ENCODE peak calls at places on chromosomes 1 and 21, in six cellular contexts. V is cardiac muscle cell, G is kidney epithelial cell, M is tibial nerve, F is WTC11, A is IMR-90. C is an unnamed sample.

GRCh38 chr1:65791860-65792670 is 630 bp upstream of the PDE4B start:
- DNase-seq in F (peak; percentile 30), G (no peak), M (no peak), A (peak; percentile 24), V (peak; percentile 30), C (peak; percentile 23)

GRCh38 chr21:44924611-44925010 is 3.9 kb upstream of the ITGB2 start:
- DNase-seq in A (no peak), M (no peak), F (no peak), G (no peak), V (no peak), C (no peak)

GRCh38 chr1:116375884-116376733 is 3.1 kb downstream of the ATP1A1 start:
- DNase-seq in A (peak; percentile 68), M (peak; percentile 66), V (peak; percentile 80), F (peak; percentile 49), G (peak; percentile 57), C (no peak)

GRCh38 chr1:29518183-29518835 is 282.0 kb downstream of the PTPRU start:
- DNase-seq in V (no peak), F (peak; percentile 5), M (no peak), G (no peak), A (no peak), C (no peak)

GRCh38 chr1:226002667-226003501 is 3.7 kb upstream of the SDE2 start:
- DNase-seq in M (peak; percentile 44), G (no peak), F (peak; percentile 86), V (peak; percentile 67), A (peak; percentile 6), C (peak; percentile 26)

GRCh38 chr1:2584822-2585317 is 1.7 kb upstream of the PRXL2B start:
- DNase-seq in G (no peak), F (no peak), A (no peak), V (no peak), M (no peak), C (no peak)

GRCh38 chr1:45848097-45848496 is 44.7 kb downstream of the MAST2 start:
- DNase-seq in A (no peak), F (no peak), V (no peak), G (no peak), M (no peak), C (no peak)

GRCh38 chr1:40796939-40797667 is 13.5 kb downstream of the KCNQ4 start:
- DNase-seq in M (no peak), A (no peak), G (no peak), V (no peak), F (no peak), C (no peak)

GRCh38 chr21:45917241-45917640 is 64.3 kb upstream of the COL6A1 start:
- DNase-seq in F (no peak), V (no peak), M (no peak), A (no peak), G (no peak), C (no peak)

GRCh38 chr1:109252167-109252892 is 3.0 kb downstream of the CELSR2 start:
- DNase-seq in V (no peak), A (no peak), M (no peak), F (no peak), G (no peak), C (no peak)

GRCh38 chr1:220113136-220113695 is 19.3 kb downstream of the IARS2 start:
- DNase-seq in A (peak; percentile 20), V (peak; percentile 36), G (no peak), M (no peak), F (no peak), C (no peak)

GRCh38 chr1:155320661-155321576 is at the start of gene RUSC1:
- DNase-seq in M (peak; percentile 72), V (peak; percentile 71), G (no peak), A (peak; percentile 49), F (peak; percentile 90), C (peak; percentile 47)

GRCh38 chr21:37655601-37656300 is 260.5 kb downstream of the KCNJ6 start:
- DNase-seq in M (no peak), F (no peak), G (no peak), A (no peak), V (no peak), C (no peak)

GRCh38 chr1:6397844-6398243 is 4.3 kb upstream of the ACOT7 start:
- DNase-seq in G (no peak), A (no peak), M (no peak), F (no peak), V (no peak), C (no peak)

GRCh38 chr1:6399294-6399693 is 5.7 kb upstream of the ACOT7 start:
- DNase-seq in M (no peak), V (no peak), F (no peak), A (no peak), G (no peak), C (no peak)

GRCh38 chr1:6393400-6394187 is at the start of gene ACOT7:
- DNase-seq in A (peak; percentile 78), F (peak; percentile 89), M (peak; percentile 80), G (peak; percentile 35), V (peak; percentile 93), C (peak; percentile 77)

GRCh38 chr1:6392880-6393399 is 627 bp downstream of the ACOT7 start:
- DNase-seq in F (no peak), G (no peak), V (no peak), M (no peak), A (no peak), C (peak; percentile 26)

DNA sequence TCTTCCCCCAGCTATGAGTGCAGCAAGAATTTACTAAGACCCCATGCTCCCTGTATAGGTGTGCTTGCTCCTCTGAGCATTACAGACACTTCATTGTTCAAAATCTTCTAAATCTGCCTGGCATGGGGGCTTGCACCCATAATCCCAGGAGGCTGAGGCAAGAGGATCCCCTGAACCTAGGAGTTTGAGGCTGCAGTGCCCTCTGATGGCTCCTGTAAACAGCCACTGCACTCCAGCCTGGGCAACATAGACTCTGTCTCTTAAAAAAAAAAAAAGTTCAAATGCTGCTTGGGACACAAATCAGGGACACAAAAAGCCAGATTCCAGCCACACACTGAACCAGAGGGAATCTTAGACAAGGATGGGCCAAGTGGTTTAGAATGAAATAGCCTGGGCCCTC is 3.4 kb upstream of the ACOT7 start:
- DNase-seq in F (no peak), M (no peak), G (no peak), V (no peak), A (no peak), C (no peak)
- TF ChIP-seq CTCF in F (no peak), M (no peak), G (no peak), V (peak; percentile 14), A (peak; percentile 16), C (no peak)

DNA sequence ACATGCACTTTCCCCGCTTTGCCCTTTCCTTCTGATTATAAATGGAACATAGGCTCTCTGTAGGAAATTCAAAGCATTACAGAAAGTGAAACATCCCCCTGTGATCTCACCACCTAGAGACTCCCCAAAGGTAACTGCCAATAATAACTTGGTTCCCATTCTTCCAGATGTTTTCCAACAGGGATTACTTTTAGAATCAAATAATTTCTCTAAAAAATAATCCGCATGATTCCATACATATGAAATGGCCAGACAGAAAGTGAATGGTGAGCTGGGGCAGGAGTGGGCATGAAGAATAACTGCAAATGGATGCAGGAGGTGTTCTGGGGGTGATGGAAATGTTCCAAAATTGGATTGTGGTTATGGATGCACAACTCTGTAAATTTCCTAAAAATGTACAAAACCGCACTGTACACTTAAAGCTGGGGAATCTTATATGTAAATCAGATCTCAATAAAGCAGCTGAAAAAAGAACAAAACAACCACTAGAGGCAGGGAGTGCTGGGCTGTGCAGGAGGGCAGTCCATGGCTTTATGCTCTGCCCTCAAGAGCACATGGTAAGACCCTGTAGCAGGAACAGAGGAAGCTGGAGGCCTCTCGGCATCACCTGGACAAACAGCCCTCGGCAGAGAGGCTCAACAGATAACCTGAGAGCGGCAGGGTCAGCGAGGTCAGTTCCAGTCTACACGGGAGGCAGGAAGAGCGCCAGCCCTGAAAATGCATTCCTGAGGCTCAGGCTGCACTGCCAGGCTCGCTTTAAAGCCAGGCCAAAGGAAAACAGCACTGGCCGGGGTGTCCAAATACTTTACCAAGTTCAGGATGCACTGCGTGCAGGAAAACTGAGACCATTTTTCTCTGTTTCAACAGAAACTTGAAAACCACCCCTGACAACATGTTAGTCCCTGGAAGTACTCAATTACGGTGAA is 39.7 kb downstream of the CAPZB start:
- DNase-seq in G (no peak), F (peak; percentile 42), A (no peak), V (no peak), M (no peak), C (no peak)
- TF ChIP-seq CTCF in G (peak; percentile 52), F (no peak), A (peak; percentile 26), V (peak; percentile 36), M (no peak), C (peak; percentile 54)

GRCh38 chr1:27113861-27114260 is 41.1 kb downstream of the SLC9A1 start:
- DNase-seq in V (no peak), M (no peak), A (no peak), G (no peak), F (no peak), C (no peak)

GRCh38 chr1:27109103-27109822 is 45.7 kb downstream of the SLC9A1 start:
- DNase-seq in A (no peak), M (no peak), V (peak; percentile 29), G (no peak), F (peak; percentile 85), C (no peak)

GRCh38 chr1:27114522-27114921 is 40.4 kb downstream of the SLC9A1 start:
- DNase-seq in F (no peak), V (no peak), M (no peak), G (no peak), A (no peak), C (no peak)

GRCh38 chr1:27108588-27108987 is 46.3 kb downstream of the SLC9A1 start:
- DNase-seq in A (no peak), F (no peak), M (no peak), G (no peak), V (no peak), C (no peak)

GRCh38 chr1:27111771-27112573 is 43.0 kb downstream of the SLC9A1 start:
- DNase-seq in G (peak; percentile 99), F (no peak), V (peak; percentile 100), A (peak; percentile 100), M (peak; percentile 47), C (no peak)
- TF ChIP-seq CTCF in G (peak; percentile 64), F (no peak), V (peak; percentile 21), A (peak; percentile 60), M (peak; percentile 35), C (no peak)

DNA sequence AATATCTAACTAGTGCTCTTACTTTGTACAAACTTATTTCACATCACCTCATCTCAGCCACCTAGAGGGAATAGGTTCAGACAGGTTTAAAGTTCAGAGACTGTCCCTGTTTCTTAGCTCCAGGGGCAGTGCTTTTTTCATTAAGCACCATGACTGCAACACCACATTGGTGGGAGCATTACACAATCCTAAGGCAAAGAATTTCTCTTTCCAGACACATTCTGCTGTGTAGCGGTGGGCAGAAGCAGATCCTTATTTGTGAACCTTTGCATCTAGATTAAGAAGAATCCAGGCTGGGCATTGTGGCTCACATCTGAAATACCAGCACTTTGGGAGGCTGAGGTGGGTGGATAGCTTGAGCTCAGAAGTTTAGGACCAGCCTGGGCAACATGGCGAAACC is 16.1 kb downstream of the LCA5L start:
- DNase-seq in F (no peak), M (no peak), G (no peak), A (no peak), V (no peak), C (no peak)
- TF ChIP-seq CTCF in F (no peak), M (no peak), G (no peak), A (no peak), V (no peak), C (no peak)

C was measured in neural crest cell.